ENCODE peak calls at places on chromosomes 1 and 21, in four cellular contexts. V is mammary epithelial cell, R is hepatocyte, B is MM.1S. N is an unnamed sample.

GRCh38 chr1:86779308-86780191 is 75.2 kb downstream of the SH3GLB1 start:
- DNase-seq in V (peak; percentile 21), R (peak; percentile 55), B (no peak), N (no peak)

GRCh38 chr1:209808059-209808494 is 2.1 kb upstream of the IRF6 start:
- DNase-seq in V (peak; percentile 100), R (peak; percentile 80), B (no peak), N (no peak)

GRCh38 chr1:200525167-200526123 is 95.1 kb downstream of the KIF14 start:
- DNase-seq in V (no peak), R (no peak), B (no peak), N (no peak)

GRCh38 chr1:178538192-178538916 is 25.4 kb downstream of the TEX35 start:
- DNase-seq in V (peak; percentile 19), R (peak; percentile 78), B (no peak), N (no peak)

GRCh38 chr1:200668514-200669313 is 993 bp downstream of the DDX59 start:
- DNase-seq in V (no peak), R (peak; percentile 20), B (no peak), N (no peak)

GRCh38 chr1:174965006-174965971 is 34.5 kb upstream of the CACYBP start:
- DNase-seq in V (no peak), R (peak; percentile 19), B (peak; percentile 66), N (no peak)

GRCh38 chr1:119047040-119047438 is 58.9 kb upstream of the TBX15 start:
- DNase-seq in V (no peak), R (no peak), B (no peak), N (no peak)

GRCh38 chr1:70717211-70717610 is 306.1 kb downstream of the CTH start:
- DNase-seq in V (no peak), R (no peak), B (no peak), N (no peak)

GRCh38 chr1:33164120-33164519 is 17.7 kb downstream of the TRIM62 start:
- DNase-seq in V (no peak), R (no peak), B (no peak), N (no peak)

GRCh38 chr1:108068141-108068540 is 103.2 kb upstream of the VAV3 start:
- DNase-seq in V (peak; percentile 15), R (no peak), B (no peak), N (peak; percentile 61)

GRCh38 chr1:10796029-10796944 is at the start of gene CASZ1:
- DNase-seq in V (peak; percentile 92), R (peak; percentile 93), B (no peak), N (peak; percentile 96)

GRCh38 chr21:32580949-32581348 is 4.4 kb downstream of the TCP10L start:
- DNase-seq in V (no peak), R (no peak), B (no peak), N (no peak)

GRCh38 chr1:53270873-53271272 is 32.6 kb upstream of the MAGOH start:
- DNase-seq in V (no peak), R (no peak), B (no peak), N (no peak)

GRCh38 chr1:88984553-88984945 is 7.9 kb downstream of the KYAT3 start:
- DNase-seq in V (peak; percentile 1), R (no peak), B (no peak), N (no peak)

GRCh38 chr1:93846929-93847810 is 31.8 kb downstream of the DNTTIP2 start:
- DNase-seq in V (peak; percentile 89), R (peak; percentile 95), B (peak; percentile 82), N (peak; percentile 85)

GRCh38 chr1:116771997-116772647 is 17.9 kb downstream of the CD2 start:
- DNase-seq in V (no peak), R (no peak), B (no peak), N (no peak)

GRCh38 chr1:186374313-186375151 is 521 bp downstream of the TPR start:
- DNase-seq in V (peak; percentile 55), R (peak; percentile 52), B (peak; percentile 94), N (peak; percentile 57)
- H2AFZ ChIP-seq in V (peak overlapping the region; percentile 94), R (peak overlapping the region; percentile 73), B (peak overlapping the region; percentile 67), N (peak overlapping the region; percentile 48)

GRCh38 chr1:19532519-19532918 is 47.2 kb upstream of the CAPZB start:
- DNase-seq in V (no peak), R (no peak), B (no peak), N (no peak)
- H3K27ac ChIP-seq in V (no peak overlapping the region), R (no peak overlapping the region), B (no peak overlapping the region), N (no peak overlapping the region)

GRCh38 chr21:34110594-34111202 is 37.3 kb downstream of the MRPS6 start:
- DNase-seq in V (no peak), R (no peak), B (no peak), N (no peak)
- H4K20me1 ChIP-seq in V (no peaks in the 10 kb centered on the region), R (no peaks in the 10 kb centered on the region), B (no peaks in the 10 kb centered on the region), N (peaks cover 38% of the 10 kb centered on the region)

DNA sequence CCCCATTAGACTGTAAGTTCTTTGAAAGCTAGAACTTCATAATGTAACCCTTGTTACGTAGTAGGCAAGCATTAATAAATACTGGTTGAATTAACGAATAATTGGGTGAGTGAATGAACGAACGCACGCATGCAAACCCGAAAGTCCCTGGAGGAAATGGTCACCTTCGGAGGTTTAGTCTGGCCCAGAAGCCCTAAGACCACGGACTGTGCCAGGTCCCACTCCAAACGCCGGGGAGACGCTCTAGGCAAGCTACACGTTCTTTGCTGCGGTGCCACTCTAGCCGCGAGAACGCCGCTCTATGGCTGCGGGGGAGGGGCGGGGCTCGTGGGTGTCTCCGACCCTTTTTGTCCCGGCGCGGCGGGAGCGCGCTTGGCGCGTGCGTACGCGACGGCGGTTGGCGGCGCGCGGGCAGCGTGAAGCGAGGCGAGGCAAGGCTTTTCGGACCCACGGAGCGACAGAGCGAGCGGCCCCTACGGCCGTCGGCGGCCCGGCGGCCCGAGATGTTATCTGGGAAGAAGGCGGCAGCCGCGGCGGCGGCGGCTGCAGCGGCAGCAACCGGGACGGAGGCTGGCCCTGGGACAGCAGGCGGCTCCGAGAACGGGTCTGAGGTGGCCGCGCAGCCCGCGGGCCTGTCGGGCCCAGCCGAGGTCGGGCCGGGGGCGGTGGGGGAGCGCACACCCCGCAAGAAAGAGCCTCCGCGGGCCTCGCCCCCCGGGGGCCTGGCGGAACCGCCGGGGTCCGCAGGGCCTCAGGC is at the start of gene KDM1A:
- DNase-seq in V (peak; percentile 97), R (peak; percentile 98), B (peak; percentile 99), N (peak; percentile 98)
- H2AFZ ChIP-seq in V (peak within 1 kb of the TSS; percentile 97), R (peak within 1 kb of the TSS; percentile 85), B (peak within 1 kb of the TSS; percentile 92), N (peak within 1 kb of the TSS; percentile 77)

GRCh38 chr1:26045712-26046312 is at the start of gene SLC30A2:
- DNase-seq in V (peak; percentile 12), R (peak; percentile 66), B (no peak), N (peak; percentile 67)
- H3K27ac ChIP-seq in V (no peak within 1 kb of the TSS), R (no peak within 1 kb of the TSS), B (no peak within 1 kb of the TSS), N (no peak within 1 kb of the TSS)

DNA sequence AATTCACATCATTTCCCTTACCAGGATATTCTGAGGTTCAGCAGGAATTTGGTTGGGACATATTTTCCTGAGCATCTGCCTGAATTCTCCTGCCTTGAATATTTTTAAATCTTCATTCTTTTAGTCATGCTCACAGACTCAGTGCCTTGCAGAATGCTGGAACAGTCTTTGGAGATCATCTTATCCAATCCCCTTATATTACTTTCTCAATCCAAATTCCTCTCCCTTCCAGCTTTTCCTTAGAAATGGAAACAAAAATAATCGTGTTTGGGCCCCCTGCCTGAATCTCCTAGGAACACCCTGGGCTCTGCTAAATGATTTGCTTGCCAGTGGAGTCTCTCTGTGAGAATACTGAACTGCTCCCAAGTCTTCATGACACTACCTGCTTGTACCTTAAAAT is 38.4 kb downstream of the LHX8 start:
- DNase-seq in V (no peak), R (no peak), B (no peak), N (no peak)
- H4K20me1 ChIP-seq in V (no peaks in the 10 kb centered on the region), R (no peaks in the 10 kb centered on the region), B (no peaks in the 10 kb centered on the region), N (no peaks in the 10 kb centered on the region)

GRCh38 chr21:14550200-14550599 is 4.1 kb upstream of the SAMSN1 start:
- DNase-seq in V (no peak), R (no peak), B (no peak), N (no peak)
- H2AFZ ChIP-seq in V (no peak overlapping the region), R (no peak overlapping the region), B (no peak overlapping the region), N (peak overlapping the region; percentile 3)

GRCh38 chr1:101308935-101309333 is 72.1 kb downstream of the S1PR1 start:
- DNase-seq in V (no peak), R (no peak), B (no peak), N (peak; percentile 56)
- H3K27ac ChIP-seq in V (no peak overlapping the region), R (no peak overlapping the region), B (no peak overlapping the region), N (no peak overlapping the region)

DNA sequence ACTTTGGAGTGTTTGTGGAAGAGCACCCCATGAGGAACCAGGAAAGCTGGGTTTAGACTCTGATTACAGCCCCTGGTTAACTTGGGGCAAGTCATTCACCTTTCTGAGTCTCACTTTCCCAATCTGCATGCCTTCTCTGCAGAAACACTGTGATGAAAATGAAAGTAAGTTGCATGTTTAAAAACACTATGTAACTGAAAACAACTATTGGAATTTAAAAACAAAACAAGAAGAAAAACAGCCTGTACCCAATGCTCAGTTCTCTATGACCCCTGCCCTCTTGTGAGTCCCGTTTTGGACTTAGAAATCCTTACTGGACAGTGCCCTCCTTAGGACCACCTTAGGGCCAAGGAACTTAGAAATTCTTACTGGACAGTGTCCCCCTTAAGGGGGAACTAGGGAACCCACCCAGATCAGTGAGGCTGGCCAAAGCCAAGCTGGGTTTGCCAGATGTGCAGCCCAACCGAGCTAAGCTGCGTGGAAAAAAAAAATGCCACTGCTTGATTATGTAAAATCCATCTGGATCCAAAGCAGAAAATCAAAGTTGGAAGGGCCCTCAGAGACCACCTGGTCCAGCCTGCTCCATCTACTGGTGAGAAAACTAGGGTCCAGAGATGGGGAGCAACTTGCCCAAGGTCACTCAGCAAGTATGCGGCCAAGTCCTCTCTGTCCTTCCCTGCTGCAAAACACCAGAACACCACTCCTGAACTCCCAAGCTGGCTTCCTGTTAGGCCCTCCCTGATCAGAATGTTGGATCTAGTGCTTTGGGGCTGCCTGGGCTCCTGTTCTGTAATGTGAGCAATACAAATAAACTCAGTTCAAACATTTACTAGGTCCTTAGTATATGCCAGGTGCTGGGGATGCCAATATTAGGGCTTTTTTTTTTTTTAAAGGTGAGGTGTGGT is 77.7 kb downstream of the MRPL37 start:
- DNase-seq in V (no peak), R (no peak), B (peak; percentile 50), N (no peak)
- H4K20me1 ChIP-seq in V (no peaks in the 10 kb centered on the region), R (peaks cover 44% of the 10 kb centered on the region), B (no peaks in the 10 kb centered on the region), N (peaks cover 17% of the 10 kb centered on the region)

GRCh38 chr1:23593556-23594148 is 34.4 kb upstream of the ID3 start:
- DNase-seq in V (peak; percentile 95), R (peak; percentile 63), B (no peak), N (no peak)

GRCh38 chr1:23594149-23594917 is 35.0 kb upstream of the ID3 start:
- DNase-seq in V (no peak), R (no peak), B (no peak), N (no peak)

GRCh38 chr1:23591460-23592208 is 32.3 kb upstream of the ID3 start:
- DNase-seq in V (no peak), R (no peak), B (no peak), N (no peak)

GRCh38 chr1:23593042-23593521 is 33.8 kb upstream of the ID3 start:
- DNase-seq in V (peak; percentile 95), R (no peak), B (no peak), N (no peak)

GRCh38 chr1:23592209-23592905 is 33.1 kb upstream of the ID3 start:
- DNase-seq in V (peak; percentile 86), R (no peak), B (no peak), N (no peak)
- H2AFZ ChIP-seq in V (no peak overlapping the region), R (no peak overlapping the region), B (no peak overlapping the region), N (no peak overlapping the region)

N was measured in GM23338.